ENCODE peak calls at places on chromosomes 6 and 20, in five cellular contexts. K is MV-4-11, L is anterior cingulate cortex, M is HTR-8/SVneo, X is heart right ventricle. S is an unnamed sample.
A peak's percentile ranks its signal among the peaks of the same experiment; 100 is the strongest.

GRCh38 chr6:117483004-117483644 is 650 bp downstream of the DCBLD1 start:
- DNase-seq in X (peak; percentile 50), M (peak; percentile 32), K (peak; percentile 37), L (no peak), S (no peak)

GRCh38 chr20:57048027-57048869 is 218.2 kb downstream of the BMP7 start:
- DNase-seq in X (no peak), L (no peak), M (peak; percentile 98), K (peak; percentile 77), S (no peak)

GRCh38 chr6:167760979-167761793 is 65.5 kb upstream of the AFDN start:
- DNase-seq in M (no peak), X (peak; percentile 53), K (no peak), L (no peak), S (peak; percentile 82)

GRCh38 chr20:32516985-32517873 is 67.9 kb downstream of the NOL4L start:
- DNase-seq in K (no peak), M (no peak), L (no peak), X (peak; percentile 61), S (no peak)

GRCh38 chr20:12570371-12570770 is 438.4 kb upstream of the SPTLC3 start:
- DNase-seq in M (no peak), X (no peak), L (no peak), K (peak; percentile 82), S (no peak)

GRCh38 chr6:71481801-71482200 is 193.2 kb downstream of the OGFRL1 start:
- DNase-seq in K (no peak), L (no peak), M (no peak), X (no peak), S (no peak)

GRCh38 chr6:39402239-39402751 is 79.8 kb upstream of the KCNK16 start:
- DNase-seq in K (no peak), L (no peak), M (no peak), X (no peak), S (no peak)

GRCh38 chr20:40488401-40488800 is 200.6 kb downstream of the MAFB start:
- DNase-seq in K (no peak), M (no peak), X (no peak), L (no peak), S (no peak)

GRCh38 chr20:46325788-46326472 is 17.6 kb upstream of the CDH22 start:
- DNase-seq in K (no peak), X (no peak), M (no peak), L (no peak), S (no peak)

GRCh38 chr20:10792291-10792690 is 118.5 kb upstream of the JAG1 start:
- DNase-seq in X (no peak), M (no peak), L (no peak), K (no peak), S (no peak)

GRCh38 chr20:59031326-59032022 is 661 bp downstream of the ATP5F1E start:
- DNase-seq in M (no peak), L (no peak), K (no peak), X (no peak), S (no peak)

GRCh38 chr6:145863988-145864616 is 49.5 kb upstream of the FBXO30 start:
- DNase-seq in K (peak; percentile 89), M (no peak), L (no peak), X (no peak), S (no peak)

GRCh38 chr6:140253096-140253495 is 878.6 kb upstream of the CITED2 start:
- DNase-seq in L (no peak), K (no peak), M (peak; percentile 2), X (no peak), S (no peak)

GRCh38 chr6:143528164-143528811 is 16.8 kb upstream of the FUCA2 start:
- DNase-seq in K (peak; percentile 75), L (no peak), M (no peak), X (no peak), S (no peak)

GRCh38 chr6:34526241-34526972 is 29.7 kb downstream of the SPDEF start:
- DNase-seq in X (no peak), K (no peak), L (no peak), M (no peak), S (no peak)

GRCh38 chr6:32413427-32414047 is 6.6 kb upstream of the BTNL2 start:
- DNase-seq in L (peak; percentile 38), M (peak; percentile 71), K (peak; percentile 58), X (peak; percentile 72), S (peak; percentile 77)

GRCh38 chr6:43972915-43973304 is 154.3 kb downstream of the MRPL14 start:
- DNase-seq in K (no peak), L (peak; percentile 75), X (peak; percentile 79), M (no peak), S (peak; percentile 37)

GRCh38 chr6:39086294-39086693 is 28.7 kb downstream of the SAYSD1 start:
- DNase-seq in X (no peak), L (no peak), K (peak; percentile 74), M (no peak), S (no peak)

GRCh38 chr20:63895886-63896135 is 885 bp downstream of the DNAJC5 start:
- DNase-seq in L (no peak), M (no peak), K (no peak), X (no peak), S (no peak)

GRCh38 chr6:72826033-72826432 is 204.2 kb downstream of the KCNQ5 start:
- DNase-seq in X (no peak), M (no peak), L (no peak), K (no peak), S (no peak)

GRCh38 chr6:143583542-143584330 is 72.2 kb upstream of the FUCA2 start:
- DNase-seq in M (no peak), L (no peak), X (no peak), K (no peak), S (no peak)

GRCh38 chr6:128638817-128639216 is 118.4 kb upstream of the PTPRK start:
- DNase-seq in X (no peak), K (no peak), L (no peak), M (no peak), S (no peak)

GRCh38 chr6:1365701-1366100 is 23.7 kb upstream of the FOXF2 start:
- DNase-seq in L (no peak), X (no peak), M (no peak), K (no peak), S (no peak)

GRCh38 chr6:73394577-73395354 is at the start of gene DDX43:
- DNase-seq in X (peak; percentile 27), M (no peak), K (peak; percentile 31), L (no peak), S (peak; percentile 25)

GRCh38 chr6:148945311-148946021 is 198.6 kb downstream of the UST start:
- DNase-seq in X (no peak), L (no peak), M (no peak), K (no peak), S (no peak)

S was measured in tibial nerve.